ENCODE peak calls at places on chromosomes 2 and 18, in four cellular contexts. One of them, this sample, is unnamed.

GRCh38 chr2:191637182-191638078 is 40.5 kb upstream of the NABP1 start:
- DNase-seq in GM23338: no peak
- DNase-seq in astrocyte: peak
- DNase-seq in GM12878: no peak
- DNase-seq in this sample: no peak

GRCh38 chr18:36589857-36590543 is 238.8 kb downstream of the TPGS2 start:
- DNase-seq in GM23338: no peak
- DNase-seq in astrocyte: peak
- DNase-seq in GM12878: no peak
- DNase-seq in this sample: no peak

GRCh38 chr18:52288403-52289004 is 51.5 kb upstream of the DCC start:
- DNase-seq in GM23338: peak
- DNase-seq in astrocyte: no peak
- DNase-seq in GM12878: no peak
- DNase-seq in this sample: peak

GRCh38 chr2:190408538-190409271 is 550 bp downstream of the MFSD6 start:
- DNase-seq in GM23338: peak
- DNase-seq in astrocyte: peak
- DNase-seq in GM12878: no peak
- DNase-seq in this sample: peak

GRCh38 chr18:13279181-13280065 is 60.9 kb downstream of the LDLRAD4 start:
- DNase-seq in GM23338: no peak
- DNase-seq in astrocyte: no peak
- DNase-seq in GM12878: peak
- DNase-seq in this sample: no peak

GRCh38 chr2:229296016-229296415 is 24.9 kb upstream of the PID1 start:
- DNase-seq in GM23338: no peak
- DNase-seq in astrocyte: no peak
- DNase-seq in GM12878: no peak
- DNase-seq in this sample: no peak

GRCh38 chr2:23244656-23245055 is 140.3 kb upstream of the KLHL29 start:
- DNase-seq in GM23338: no peak
- DNase-seq in astrocyte: no peak
- DNase-seq in GM12878: no peak
- DNase-seq in this sample: no peak

GRCh38 chr2:75960134-75961009 is 249.7 kb upstream of the GCFC2 start:
- DNase-seq in GM23338: no peak
- DNase-seq in astrocyte: no peak
- DNase-seq in GM12878: no peak
- DNase-seq in this sample: no peak

GRCh38 chr2:240461471-240462072 is 26.1 kb downstream of the GPC1 start:
- DNase-seq in GM23338: no peak
- DNase-seq in astrocyte: no peak
- DNase-seq in GM12878: no peak
- DNase-seq in this sample: no peak

GRCh38 chr18:6752200-6752873 is 22.8 kb downstream of the ARHGAP28 start:
- DNase-seq in GM23338: peak
- DNase-seq in astrocyte: peak
- DNase-seq in GM12878: no peak
- DNase-seq in this sample: no peak

GRCh38 chr2:124145982-124146381 is 120.9 kb downstream of the CNTNAP5 start:
- DNase-seq in GM23338: no peak
- DNase-seq in astrocyte: no peak
- DNase-seq in GM12878: no peak
- DNase-seq in this sample: no peak

GRCh38 chr18:12907258-12907925 is 23.4 kb upstream of the PTPN2 start:
- DNase-seq in GM23338: no peak
- DNase-seq in astrocyte: peak
- DNase-seq in GM12878: no peak
- DNase-seq in this sample: no peak

GRCh38 chr2:393711-394696 is 106.1 kb upstream of the ALKAL2 start:
- DNase-seq in GM23338: peak
- DNase-seq in astrocyte: peak
- DNase-seq in GM12878: no peak
- DNase-seq in this sample: peak

GRCh38 chr18:54561864-54562263 is 29.2 kb upstream of the DYNAP start:
- DNase-seq in GM23338: no peak
- DNase-seq in astrocyte: no peak
- DNase-seq in GM12878: no peak
- DNase-seq in this sample: no peak

GRCh38 chr18:58755304-58756010 is 84.2 kb downstream of the MALT1 start:
- DNase-seq in GM23338: no peak
- DNase-seq in astrocyte: no peak
- DNase-seq in GM12878: no peak
- DNase-seq in this sample: no peak

GRCh38 chr2:9243357-9243756 is 36.7 kb downstream of the ASAP2 start:
- DNase-seq in GM23338: no peak
- DNase-seq in astrocyte: peak
- DNase-seq in GM12878: no peak
- DNase-seq in this sample: no peak

GRCh38 chr18:40874233-40874632 is 1080.8 kb upstream of the PIK3C3 start:
- DNase-seq in GM23338: no peak
- DNase-seq in astrocyte: peak
- DNase-seq in GM12878: no peak
- DNase-seq in this sample: no peak

GRCh38 chr2:69716555-69717120 is 25.3 kb upstream of the ANXA4 start:
- DNase-seq in GM23338: no peak
- DNase-seq in astrocyte: peak
- DNase-seq in GM12878: no peak
- DNase-seq in this sample: no peak

GRCh38 chr2:20365249-20365817 is 14.7 kb upstream of the PUM2 start:
- DNase-seq in GM23338: no peak
- DNase-seq in astrocyte: peak
- DNase-seq in GM12878: peak
- DNase-seq in this sample: no peak

GRCh38 chr2:143960177-143960576 is 559.7 kb downstream of the ZEB2 start:
- DNase-seq in GM23338: no peak
- DNase-seq in astrocyte: no peak
- DNase-seq in GM12878: no peak
- DNase-seq in this sample: no peak

GRCh38 chr2:176132397-176133086 is 3.0 kb downstream of the HOXD8 start:
- DNase-seq in GM23338: no peak
- DNase-seq in astrocyte: no peak
- DNase-seq in GM12878: no peak
- DNase-seq in this sample: no peak

GRCh38 chr2:20451346-20451745 is 4.5 kb downstream of the RHOB start:
- DNase-seq in GM23338: no peak
- DNase-seq in astrocyte: peak
- DNase-seq in GM12878: no peak
- DNase-seq in this sample: no peak

GRCh38 chr2:29606105-29606871 is 315.1 kb downstream of the ALK start:
- DNase-seq in GM23338: no peak
- DNase-seq in astrocyte: peak
- DNase-seq in GM12878: no peak
- DNase-seq in this sample: no peak

GRCh38 chr2:85291425-85292023 is 36.3 kb downstream of the TGOLN2 start:
- DNase-seq in GM23338: no peak
- DNase-seq in astrocyte: no peak
- DNase-seq in GM12878: no peak
- DNase-seq in this sample: no peak

GRCh38 chr2:152413228-152414030 is 78.5 kb downstream of the FMNL2 start:
- DNase-seq in GM23338: no peak
- DNase-seq in astrocyte: peak
- DNase-seq in GM12878: no peak
- DNase-seq in this sample: no peak

GRCh38 chr2:168705534-168706470 is 96.6 kb upstream of the NOSTRIN start:
- DNase-seq in GM23338: peak
- DNase-seq in astrocyte: no peak
- DNase-seq in GM12878: no peak
- DNase-seq in this sample: peak

GRCh38 chr2:156944871-156945270 is 312.6 kb upstream of the GALNT5 start:
- DNase-seq in GM23338: no peak
- DNase-seq in astrocyte: no peak
- DNase-seq in GM12878: no peak
- DNase-seq in this sample: no peak

GRCh38 chr18:27713037-27713726 is 463.7 kb downstream of the CDH2 start:
- DNase-seq in GM23338: peak
- DNase-seq in astrocyte: no peak
- DNase-seq in GM12878: no peak
- DNase-seq in this sample: no peak

GRCh38 chr2:11377915-11378649 is 33.6 kb upstream of the ROCK2 start:
- DNase-seq in GM23338: no peak
- DNase-seq in astrocyte: no peak
- DNase-seq in GM12878: peak
- DNase-seq in this sample: peak

GRCh38 chr2:1584691-1585485 is 159.4 kb downstream of the PXDN start:
- DNase-seq in GM23338: no peak
- DNase-seq in astrocyte: no peak
- DNase-seq in GM12878: no peak
- DNase-seq in this sample: no peak

GRCh38 chr2:217988014-217988839 is 14.6 kb downstream of the TNS1 start:
- DNase-seq in GM23338: peak
- DNase-seq in astrocyte: peak
- DNase-seq in GM12878: no peak
- DNase-seq in this sample: peak

GRCh38 chr2:226118471-226119429 is 680.9 kb downstream of the IRS1 start:
- DNase-seq in GM23338: peak
- DNase-seq in astrocyte: peak
- DNase-seq in GM12878: no peak
- DNase-seq in this sample: no peak

GRCh38 chr18:59238385-59238784 is 18.4 kb downstream of the GRP start:
- DNase-seq in GM23338: no peak
- DNase-seq in astrocyte: no peak
- DNase-seq in GM12878: no peak
- DNase-seq in this sample: no peak

GRCh38 chr2:46669996-46670793 is 190.8 kb downstream of the TMEM247 start:
- DNase-seq in GM23338: no peak
- DNase-seq in astrocyte: peak
- DNase-seq in GM12878: no peak
- DNase-seq in this sample: no peak

GRCh38 chr2:84970956-84971798 is at the start of gene KCMF1:
- DNase-seq in GM23338: peak
- DNase-seq in astrocyte: peak
- DNase-seq in GM12878: no peak
- DNase-seq in this sample: peak

GRCh38 chr2:113281920-113282746 is 3.4 kb upstream of the PAX8 start:
- DNase-seq in GM23338: no peak
- DNase-seq in astrocyte: peak
- DNase-seq in GM12878: no peak
- DNase-seq in this sample: no peak

GRCh38 chr2:215633360-215633759 is 197.5 kb upstream of the FN1 start:
- DNase-seq in GM23338: no peak
- DNase-seq in astrocyte: no peak
- DNase-seq in GM12878: no peak
- DNase-seq in this sample: no peak

GRCh38 chr2:74836675-74837401 is 2.9 kb downstream of the HK2 start:
- DNase-seq in GM23338: peak
- DNase-seq in astrocyte: no peak
- DNase-seq in GM12878: no peak
- DNase-seq in this sample: no peak

DNA sequence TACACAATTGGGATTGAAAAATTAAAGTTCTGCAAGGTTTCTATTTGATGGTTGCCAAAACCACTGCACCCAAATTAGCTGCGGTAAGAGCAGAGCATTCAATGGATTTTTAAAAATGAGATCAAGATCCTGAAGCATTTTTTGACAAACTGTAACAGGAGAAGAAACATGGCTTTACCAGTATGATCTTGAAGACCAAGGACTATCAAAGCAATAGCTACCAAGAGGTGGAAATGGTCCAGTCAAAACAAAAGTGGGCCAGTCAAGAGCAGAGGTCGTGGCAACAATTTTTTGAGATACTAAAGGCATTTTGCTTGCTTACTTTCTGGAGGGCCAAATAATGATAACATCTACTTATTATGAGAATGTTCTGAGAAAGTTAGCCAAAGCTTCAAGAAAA is 186.8 kb downstream of the RDH14 start:
- DNase-seq in GM23338: no peak
- DNase-seq in astrocyte: peak
- DNase-seq in GM12878: no peak
- DNase-seq in this sample: no peak
- H2AFZ ChIP-seq in GM23338: no peak
- H2AFZ ChIP-seq in astrocyte: no peak
- H2AFZ ChIP-seq in GM12878: no peak
- H2AFZ ChIP-seq in this sample: no peak

GRCh38 chr2:40886100-40886499 is 434.2 kb upstream of the SLC8A1 start:
- DNase-seq in GM23338: no peak
- DNase-seq in astrocyte: no peak
- DNase-seq in GM12878: no peak
- DNase-seq in this sample: no peak

DNA sequence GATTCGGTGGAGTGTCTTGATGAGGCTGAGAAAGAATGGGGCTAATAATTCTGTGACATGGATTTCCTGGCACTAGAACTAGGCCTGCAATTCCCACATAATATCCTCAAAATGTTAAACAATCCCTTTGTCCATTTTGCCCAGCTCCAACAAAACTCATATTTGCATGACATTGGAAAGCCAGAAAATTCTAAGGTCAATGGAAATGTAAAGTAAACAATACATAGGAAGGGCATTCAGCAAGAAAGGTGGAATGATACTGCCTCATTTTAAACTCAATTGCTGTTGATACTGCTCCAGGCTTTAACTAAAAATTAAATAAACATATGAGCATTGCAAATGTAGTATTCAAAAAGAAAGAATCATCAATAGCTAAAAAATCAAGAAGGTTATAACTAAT is 434.8 kb upstream of the SLC8A1 start:
- DNase-seq in GM23338: no peak
- DNase-seq in astrocyte: no peak
- DNase-seq in GM12878: no peak
- DNase-seq in this sample: no peak
- H3K4me3 ChIP-seq in GM23338: no peak
- H3K4me3 ChIP-seq in astrocyte: no peak
- H3K4me3 ChIP-seq in GM12878: no peak
- H3K4me3 ChIP-seq in this sample: no peak

GRCh38 chr2:230824406-230824978 is 40.2 kb upstream of the ITM2C start:
- DNase-seq in GM23338: peak
- DNase-seq in astrocyte: peak
- DNase-seq in GM12878: peak
- DNase-seq in this sample: peak
- H2AFZ ChIP-seq in GM23338: no peak
- H2AFZ ChIP-seq in astrocyte: no peak
- H2AFZ ChIP-seq in GM12878: peak
- H2AFZ ChIP-seq in this sample: no peak

GRCh38 chr2:174633621-174633927 is 36.0 kb upstream of the WIPF1 start:
- DNase-seq in GM23338: no peak
- DNase-seq in astrocyte: no peak
- DNase-seq in GM12878: no peak
- DNase-seq in this sample: peak
- H3K4me3 ChIP-seq in GM23338: no peak
- H3K4me3 ChIP-seq in astrocyte: no peak
- H3K4me3 ChIP-seq in GM12878: peak
- H3K4me3 ChIP-seq in this sample: peak

DNA sequence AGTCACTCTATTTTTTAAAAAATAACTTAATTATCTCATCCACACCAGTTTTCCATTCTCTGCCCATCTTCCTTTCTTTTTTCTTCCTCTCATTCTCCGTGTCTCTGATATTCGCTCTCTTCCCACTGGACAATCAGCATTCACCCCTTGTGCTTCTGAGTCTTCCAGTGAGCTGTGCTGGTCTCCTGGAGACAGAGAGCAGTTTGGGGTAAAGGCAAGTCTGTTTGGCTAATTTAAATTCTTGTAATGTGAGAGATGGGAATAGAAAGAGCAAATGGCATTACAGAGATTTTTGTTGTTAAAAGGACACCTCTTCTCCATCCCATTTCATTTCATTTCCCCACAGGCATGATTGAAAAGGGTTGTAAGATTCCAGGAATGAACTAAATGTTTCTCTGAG is 107.5 kb downstream of the DTNA start:
- DNase-seq in GM23338: no peak
- DNase-seq in astrocyte: no peak
- DNase-seq in GM12878: no peak
- DNase-seq in this sample: no peak
- H2AFZ ChIP-seq in GM23338: no peak
- H2AFZ ChIP-seq in astrocyte: no peak
- H2AFZ ChIP-seq in GM12878: no peak
- H2AFZ ChIP-seq in this sample: no peak

This sample was measured in Karpas-422.